ENCODE peak calls at places on chromosomes 1 and 21, in nine cellular contexts. E is H7, N is endodermal cell, F is heart right ventricle, W is cardiac muscle cell, Y is right lobe of liver, P is mesenchymal stem cell, X is Panc1, M is tibial nerve. I is an unnamed sample.

GRCh38 chr1:8671313-8671917 is 146.0 kb downstream of the RERE start:
- DNase-seq in E (peak), N (no peak), F (peak), W (peak), Y (no peak), P (peak), X (peak), M (peak), I (peak)

GRCh38 chr1:51265618-51266017 is 29.5 kb downstream of the RNF11 start:
- DNase-seq in E (no peak), N (no peak), F (no peak), W (no peak), Y (no peak), P (peak), X (no peak), M (no peak), I (no peak)

GRCh38 chr1:48048064-48048463 is 50.9 kb upstream of the TRABD2B start:
- DNase-seq in E (no peak), N (no peak), F (peak), W (no peak), Y (no peak), P (no peak), X (no peak), M (peak), I (no peak)

GRCh38 chr1:201153474-201154388 is 543 bp downstream of the TMEM9 start:
- DNase-seq in E (no peak), N (no peak), F (no peak), W (peak), Y (no peak), P (no peak), X (no peak), M (no peak), I (no peak)

GRCh38 chr1:61085191-61086086 is 3.1 kb downstream of the NFIA start:
- DNase-seq in E (no peak), N (no peak), F (no peak), W (no peak), Y (no peak), P (no peak), X (no peak), M (no peak), I (no peak)

GRCh38 chr1:170321113-170321512 is 175.4 kb downstream of the NTMT2 start:
- DNase-seq in E (no peak), N (no peak), F (no peak), W (no peak), Y (no peak), P (peak), X (no peak), M (no peak), I (no peak)

GRCh38 chr1:108537976-108538375 is 21.9 kb upstream of the EEIG2 start:
- DNase-seq in E (no peak), N (no peak), F (no peak), W (no peak), Y (no peak), P (no peak), X (no peak), M (no peak), I (no peak)

GRCh38 chr1:198088360-198089071 is 68.3 kb upstream of the NEK7 start:
- DNase-seq in E (peak), N (peak), F (no peak), W (peak), Y (no peak), P (peak), X (peak), M (no peak), I (no peak)

GRCh38 chr1:117046781-117047180 is 13.3 kb upstream of the TTF2 start:
- DNase-seq in E (no peak), N (no peak), F (no peak), W (no peak), Y (no peak), P (no peak), X (no peak), M (no peak), I (no peak)

GRCh38 chr1:41411229-41411628 is 50.0 kb downstream of the FOXO6 start:
- DNase-seq in E (no peak), N (no peak), F (no peak), W (no peak), Y (no peak), P (no peak), X (no peak), M (no peak), I (no peak)

GRCh38 chr21:33140288-33140687 is 70.3 kb downstream of the OLIG1 start:
- DNase-seq in E (no peak), N (no peak), F (no peak), W (no peak), Y (no peak), P (no peak), X (no peak), M (no peak), I (no peak)

GRCh38 chr1:179251675-179252074 is 22.2 kb upstream of the ABL2 start:
- DNase-seq in E (peak), N (no peak), F (no peak), W (peak), Y (no peak), P (peak), X (peak), M (no peak), I (no peak)

GRCh38 chr1:154747841-154748766 is 122.0 kb downstream of the KCNN3 start:
- DNase-seq in E (no peak), N (peak), F (no peak), W (no peak), Y (peak), P (peak), X (no peak), M (no peak), I (no peak)

GRCh38 chr1:87642581-87643129 is 314.0 kb downstream of the LMO4 start:
- DNase-seq in E (peak), N (peak), F (no peak), W (peak), Y (no peak), P (peak), X (no peak), M (no peak), I (no peak)

GRCh38 chr21:26389971-26390641 is 183.0 kb downstream of the CYYR1 start:
- DNase-seq in E (no peak), N (no peak), F (no peak), W (peak), Y (no peak), P (peak), X (peak), M (no peak), I (no peak)

GRCh38 chr1:210125143-210125542 is 107.5 kb upstream of the SERTAD4 start:
- DNase-seq in E (no peak), N (no peak), F (no peak), W (no peak), Y (no peak), P (no peak), X (no peak), M (no peak), I (no peak)

GRCh38 chr1:153978274-153978909 is 918 bp upstream of the JTB start:
- DNase-seq in E (no peak), N (no peak), F (no peak), W (no peak), Y (no peak), P (no peak), X (no peak), M (no peak), I (no peak)

GRCh38 chr1:23224721-23225648 is 7.7 kb upstream of the HTR1D start:
- DNase-seq in E (no peak), N (peak), F (peak), W (no peak), Y (no peak), P (peak), X (no peak), M (no peak), I (no peak)

GRCh38 chr1:77126309-77126708 is 92.9 kb downstream of the PIGK start:
- DNase-seq in E (peak), N (peak), F (peak), W (peak), Y (no peak), P (peak), X (peak), M (peak), I (no peak)

GRCh38 chr1:200666309-200666708 is 3.4 kb downstream of the DDX59 start:
- DNase-seq in E (no peak), N (peak), F (no peak), W (no peak), Y (no peak), P (no peak), X (no peak), M (no peak), I (no peak)

GRCh38 chr21:44013380-44014088 is 1.4 kb downstream of the TRAPPC10 start:
- DNase-seq in E (peak), N (no peak), F (no peak), W (no peak), Y (no peak), P (peak), X (no peak), M (no peak), I (no peak)

GRCh38 chr1:208103821-208104513 is 140.2 kb downstream of the PLXNA2 start:
- DNase-seq in E (no peak), N (no peak), F (no peak), W (no peak), Y (no peak), P (no peak), X (no peak), M (no peak), I (no peak)

GRCh38 chr1:155504207-155504606 is 58.4 kb downstream of the ASH1L start:
- DNase-seq in E (peak), N (no peak), F (no peak), W (peak), Y (no peak), P (peak), X (peak), M (no peak), I (no peak)

GRCh38 chr1:35936828-35937227 is 5.9 kb downstream of the AGO3 start:
- DNase-seq in E (no peak), N (no peak), F (no peak), W (no peak), Y (no peak), P (no peak), X (no peak), M (no peak), I (no peak)

GRCh38 chr1:116001739-116002487 is 25.6 kb downstream of the SLC22A15 start:
- DNase-seq in E (no peak), N (no peak), F (no peak), W (no peak), Y (no peak), P (peak), X (no peak), M (no peak), I (no peak)

GRCh38 chr1:52159033-52159789 is 17.3 kb downstream of the ZFYVE9 start:
- DNase-seq in E (no peak), N (no peak), F (no peak), W (no peak), Y (no peak), P (no peak), X (no peak), M (no peak), I (no peak)

GRCh38 chr1:67683306-67683705 is 1.7 kb upstream of the GADD45A start:
- DNase-seq in E (no peak), N (no peak), F (no peak), W (no peak), Y (no peak), P (peak), X (no peak), M (no peak), I (no peak)

GRCh38 chr21:16069713-16070112 is 339.9 kb downstream of the USP25 start:
- DNase-seq in E (no peak), N (no peak), F (no peak), W (no peak), Y (no peak), P (no peak), X (no peak), M (no peak), I (no peak)

GRCh38 chr1:113325039-113325438 is 65.3 kb upstream of the MAGI3 start:
- DNase-seq in E (no peak), N (no peak), F (no peak), W (no peak), Y (no peak), P (no peak), X (peak), M (no peak), I (no peak)

GRCh38 chr1:112209493-112209892 is 186.5 kb upstream of the CTTNBP2NL start:
- DNase-seq in E (no peak), N (no peak), F (no peak), W (no peak), Y (no peak), P (no peak), X (no peak), M (no peak), I (no peak)

GRCh38 chr1:194538453-194538852 is 1352.0 kb upstream of the B3GALT2 start:
- DNase-seq in E (no peak), N (no peak), F (no peak), W (no peak), Y (no peak), P (no peak), X (no peak), M (no peak), I (no peak)

GRCh38 chr21:26106562-26106961 is 64.0 kb downstream of the APP start:
- DNase-seq in E (no peak), N (no peak), F (no peak), W (no peak), Y (no peak), P (no peak), X (no peak), M (no peak), I (no peak)

GRCh38 chr1:2415801-2416208 is 3.4 kb upstream of the PEX10 start:
- DNase-seq in E (no peak), N (no peak), F (no peak), W (no peak), Y (no peak), P (no peak), X (no peak), M (no peak), I (no peak)

GRCh38 chr1:54124472-54124871 is 28.3 kb downstream of the CDCP2 start:
- DNase-seq in E (peak), N (peak), F (no peak), W (no peak), Y (no peak), P (no peak), X (no peak), M (no peak), I (no peak)

DNA sequence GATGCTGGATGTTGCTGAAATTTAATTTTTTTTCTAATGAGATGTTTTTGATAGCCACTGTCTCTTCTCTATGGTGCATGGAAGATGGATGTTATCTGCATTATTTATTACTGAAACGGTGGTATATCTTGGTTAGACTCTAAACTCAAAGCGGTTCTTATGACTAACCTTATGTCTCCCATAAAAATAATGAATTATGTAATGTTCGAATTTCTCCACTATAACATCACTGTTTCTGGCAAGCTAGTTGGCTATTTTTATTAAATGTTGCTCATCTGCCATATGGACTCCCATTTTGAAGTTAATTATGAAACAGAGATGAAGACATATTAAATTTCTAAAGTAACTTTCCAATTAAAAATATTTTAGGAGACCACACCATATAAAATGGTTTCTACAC is 808.6 kb upstream of the ADGRL4 start:
- DNase-seq in E (no peak), N (no peak), F (no peak), W (no peak), Y (no peak), P (no peak), X (no peak), M (no peak), I (no peak)
- H3K4me3 ChIP-seq in E (no peak), N (no peak), F (no peak), W (no peak), Y (no peak), P (no peak), X (no peak), M (no peak), I (no peak)

DNA sequence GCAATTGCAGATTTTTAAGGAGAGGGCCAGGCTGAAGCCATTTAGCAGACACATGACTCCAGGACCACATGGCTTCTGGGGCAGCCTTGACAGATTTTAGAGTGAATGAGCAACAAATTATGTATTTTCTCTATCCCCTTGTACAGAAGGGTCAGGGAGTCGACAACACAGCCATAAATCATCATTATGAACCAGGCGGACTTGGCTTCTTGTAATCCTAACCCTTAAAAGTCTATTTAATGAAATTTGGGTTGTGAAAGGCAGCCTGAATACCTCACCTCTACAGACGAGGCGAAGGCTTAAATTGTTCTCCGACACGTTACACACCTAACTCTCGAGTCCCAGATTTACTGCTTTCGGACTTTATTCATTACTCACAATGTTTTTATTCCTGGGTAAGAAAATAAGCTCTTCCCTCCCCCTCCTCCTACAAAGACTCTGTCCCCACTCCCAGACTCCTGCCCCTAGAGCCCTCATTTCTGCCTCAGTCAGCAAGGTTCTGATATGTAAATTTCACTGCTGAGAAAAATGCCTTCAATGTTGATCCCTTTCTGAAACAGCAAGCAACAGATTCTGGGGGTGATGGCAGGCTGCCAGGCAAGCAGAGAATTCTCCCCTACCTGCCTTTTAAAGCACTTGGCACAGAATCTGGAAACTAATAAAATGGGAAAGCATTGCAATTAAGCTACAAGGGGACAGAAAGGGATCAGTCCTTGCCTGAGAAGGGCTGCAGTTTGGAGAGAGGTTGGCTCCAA is 51.6 kb downstream of the PLPP3 start:
- DNase-seq in E (no peak), N (no peak), F (no peak), W (no peak), Y (no peak), P (no peak), X (no peak), M (no peak), I (no peak)
- H3K4me3 ChIP-seq in E (no peak), N (no peak), F (no peak), W (no peak), Y (no peak), P (no peak), X (no peak), M (no peak), I (no peak)

GRCh38 chr1:156581661-156582387 is 2.3 kb downstream of the TTC24 start:
- DNase-seq in E (no peak), N (no peak), F (no peak), W (no peak), Y (no peak), P (no peak), X (no peak), M (no peak), I (no peak)
- H3K4me3 ChIP-seq in E (no peak), N (no peak), F (no peak), W (no peak), Y (no peak), P (no peak), X (no peak), M (no peak), I (no peak)

GRCh38 chr21:34201441-34201838 is 128.1 kb downstream of the MRPS6 start:
- DNase-seq in E (no peak), N (no peak), F (no peak), W (peak), Y (no peak), P (no peak), X (no peak), M (no peak), I (no peak)

GRCh38 chr21:34204021-34204420 is 130.6 kb downstream of the MRPS6 start:
- DNase-seq in E (no peak), N (no peak), F (no peak), W (no peak), Y (no peak), P (no peak), X (no peak), M (no peak), I (peak)

GRCh38 chr21:34204481-34205439 is 131.4 kb downstream of the MRPS6 start:
- DNase-seq in E (peak), N (no peak), F (no peak), W (no peak), Y (no peak), P (no peak), X (no peak), M (no peak), I (no peak)

GRCh38 chr21:34201001-34201400 is 127.6 kb downstream of the MRPS6 start:
- DNase-seq in E (no peak), N (no peak), F (no peak), W (no peak), Y (no peak), P (no peak), X (no peak), M (no peak), I (no peak)

DNA sequence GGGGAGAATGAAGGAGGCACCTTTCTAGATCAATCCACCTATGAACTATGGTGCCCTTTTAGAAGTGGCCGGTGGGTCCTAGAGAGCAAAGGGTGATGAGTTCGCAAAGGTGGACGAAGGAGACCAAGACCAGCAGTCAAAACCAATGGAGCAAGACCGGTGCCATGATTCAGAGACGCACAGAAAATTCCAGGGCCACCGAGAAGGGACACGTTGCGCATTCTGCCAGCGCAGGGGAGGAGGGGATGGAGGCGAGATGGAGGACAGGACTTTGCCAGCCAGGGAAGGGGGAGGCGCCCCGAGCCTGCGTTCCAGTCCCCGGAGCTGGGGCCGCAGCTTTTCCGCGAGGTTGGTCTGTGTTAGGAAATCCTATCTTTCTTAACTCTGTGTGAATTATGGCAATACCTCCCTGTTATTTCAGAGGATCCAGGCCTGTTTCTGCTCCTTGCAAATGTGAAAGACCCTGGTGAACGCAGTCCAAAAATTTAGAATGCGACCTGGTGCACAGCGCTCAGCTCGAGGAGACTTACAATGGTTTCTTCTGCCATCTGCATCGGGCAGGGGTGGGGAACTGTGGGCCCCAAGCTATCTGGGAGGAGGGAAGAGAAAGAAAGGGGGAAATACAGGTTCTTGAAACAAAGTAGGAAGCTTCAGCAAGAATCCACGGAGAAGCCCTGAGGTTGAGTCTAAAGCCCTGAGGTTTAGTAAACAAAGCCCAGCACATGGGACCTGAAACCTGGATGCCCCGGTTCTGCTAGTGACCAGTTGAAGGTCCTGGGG is 129.4 kb downstream of the MRPS6 start:
- DNase-seq in E (peak), N (peak), F (no peak), W (peak), Y (peak), P (peak), X (no peak), M (no peak), I (peak)
- H3K4me3 ChIP-seq in E (peak), N (peak), F (no peak), W (peak), Y (peak), P (no peak), X (peak), M (peak), I (no peak)

I was measured in gastrocnemius medialis.